ENCODE peak calls at places on chromosome 20, in nine cellular contexts. U is stromal cell of bone marrow; R is WTC11; B is PC-3; Z is Daoy; S is glutamatergic neuron; V is SW 1271; E is foreskin fibroblast; D is naive thymus-derived CD4-positive, alpha-beta T cell. P is an unnamed sample.

GRCh38 chr20:20562507-20562906 is 149.9 kb downstream of the RALGAPA2 start:
- DNase-seq in U (no peak), R (no peak), B (no peak), Z (no peak), S (no peak), V (no peak), E (no peak), D (no peak), P (no peak)

GRCh38 chr20:5127204-5127858 is 523 bp downstream of the CDS2 start:
- DNase-seq in U (no peak), R (peak), B (peak), Z (peak), S (peak), V (peak), E (peak), D (peak), P (no peak)

GRCh38 chr20:25040438-25040831 is 17.5 kb downstream of the ACSS1 start:
- DNase-seq in U (no peak), R (no peak), B (peak), Z (no peak), S (no peak), V (no peak), E (peak), D (no peak), P (peak)

GRCh38 chr20:62900692-62901584 is 25.4 kb downstream of the DIDO1 start:
- DNase-seq in U (no peak), R (no peak), B (peak), Z (no peak), S (no peak), V (peak), E (peak), D (peak), P (no peak)

GRCh38 chr20:890671-891070 is 25.5 kb downstream of the ANGPT4 start:
- DNase-seq in U (no peak), R (no peak), B (no peak), Z (no peak), S (no peak), V (no peak), E (no peak), D (no peak), P (no peak)

GRCh38 chr20:438581-439469 is 23.5 kb downstream of the TBC1D20 start:
- DNase-seq in U (no peak), R (no peak), B (no peak), Z (no peak), S (no peak), V (no peak), E (no peak), D (peak), P (no peak)

GRCh38 chr20:51311636-51312479 is 230.7 kb downstream of the NFATC2 start:
- DNase-seq in U (no peak), R (peak), B (peak), Z (no peak), S (no peak), V (no peak), E (no peak), D (no peak), P (no peak)

GRCh38 chr20:63295422-63295821 is 2.4 kb downstream of the COL20A1 start:
- DNase-seq in U (no peak), R (no peak), B (no peak), Z (no peak), S (no peak), V (no peak), E (no peak), D (no peak), P (no peak)

GRCh38 chr20:25148181-25148981 is 47.1 kb upstream of the ENTPD6 start:
- DNase-seq in U (peak), R (peak), B (no peak), Z (no peak), S (peak), V (no peak), E (peak), D (peak), P (peak)

GRCh38 chr20:63553933-63554290 is at the start of gene FNDC11:
- DNase-seq in U (no peak), R (peak), B (peak), Z (no peak), S (peak), V (no peak), E (peak), D (peak), P (no peak)

GRCh38 chr20:54132612-54133433 is 41.0 kb downstream of the CYP24A1 start:
- DNase-seq in U (peak), R (no peak), B (peak), Z (peak), S (no peak), V (peak), E (peak), D (no peak), P (peak)

GRCh38 chr20:45465492-45466266 is 3.9 kb upstream of the WFDC2 start:
- DNase-seq in U (no peak), R (no peak), B (no peak), Z (no peak), S (no peak), V (no peak), E (no peak), D (no peak), P (no peak)

GRCh38 chr20:44704551-44704971 is 10.6 kb upstream of the CCN5 start:
- DNase-seq in U (peak), R (no peak), B (peak), Z (peak), S (no peak), V (no peak), E (peak), D (no peak), P (peak)

GRCh38 chr20:34715384-34715783 is 11.2 kb downstream of the TP53INP2 start:
- DNase-seq in U (no peak), R (no peak), B (peak), Z (no peak), S (no peak), V (no peak), E (peak), D (no peak), P (no peak)

GRCh38 chr20:3010985-3011723 is 32.3 kb upstream of the GNRH2 start:
- DNase-seq in U (peak), R (no peak), B (peak), Z (peak), S (no peak), V (peak), E (peak), D (no peak), P (no peak)

GRCh38 chr20:51738877-51739447 is 29.2 kb downstream of the ATP9A start:
- DNase-seq in U (no peak), R (no peak), B (peak), Z (peak), S (no peak), V (no peak), E (no peak), D (no peak), P (no peak)

GRCh38 chr20:1264727-1265126 is 1.4 kb upstream of the SNPH start:
- DNase-seq in U (no peak), R (no peak), B (no peak), Z (no peak), S (no peak), V (no peak), E (no peak), D (no peak), P (no peak)

GRCh38 chr20:36030143-36030542 is 61.8 kb downstream of the CNBD2 start:
- DNase-seq in U (peak), R (no peak), B (no peak), Z (no peak), S (no peak), V (no peak), E (peak), D (no peak), P (peak)

P was measured in skeletal muscle cell.